ENCODE peak calls at places on chromosomes 3 and 15, in seven cellular contexts. H is mucosa of descending colon, I is ovary, B is transverse colon, J is left ventricle myocardium inferior, O is tibial nerve, X is sigmoid colon. L is an unnamed sample.

GRCh38 chr3:195005759-195006555 is 265.0 kb downstream of the XXYLT1 start:
- DNase-seq in H (no peak), I (no peak), B (no peak), J (no peak), O (no peak), X (no peak), L (no peak)

GRCh38 chr3:185978516-185978915 is 40.7 kb upstream of the TRA2B start:
- DNase-seq in H (no peak), I (no peak), B (no peak), J (no peak), O (no peak), X (no peak), L (no peak)

GRCh38 chr3:50339485-50340196 is 995 bp downstream of the RASSF1 start:
- DNase-seq in H (no peak), I (no peak), B (no peak), J (no peak), O (no peak), X (no peak), L (no peak)

GRCh38 chr3:5022187-5022965 is 43.1 kb downstream of the BHLHE40 start:
- DNase-seq in H (no peak), I (no peak), B (no peak), J (no peak), O (no peak), X (no peak), L (no peak)

GRCh38 chr3:14988988-14989394 is 41.6 kb downstream of the NR2C2 start:
- DNase-seq in H (no peak), I (no peak), B (peak; percentile 41), J (no peak), O (no peak), X (no peak), L (no peak)

GRCh38 chr3:141410861-141411771 is 42.8 kb downstream of the ZBTB38 start:
- DNase-seq in H (no peak), I (no peak), B (peak; percentile 41), J (no peak), O (no peak), X (no peak), L (no peak)

GRCh38 chr3:66432767-66433521 is 67.9 kb downstream of the LRIG1 start:
- DNase-seq in H (no peak), I (no peak), B (no peak), J (no peak), O (no peak), X (peak; percentile 66), L (no peak)

GRCh38 chr15:29268706-29269484 is 727 bp downstream of the NSMCE3 start:
- DNase-seq in H (peak; percentile 67), I (peak; percentile 65), B (peak; percentile 47), J (peak; percentile 14), O (peak; percentile 33), X (peak; percentile 80), L (no peak)

GRCh38 chr3:24316887-24317383 is 177.7 kb downstream of the THRB start:
- DNase-seq in H (no peak), I (no peak), B (peak; percentile 68), J (no peak), O (no peak), X (no peak), L (no peak)

GRCh38 chr15:31435891-31436628 is 109.4 kb downstream of the KLF13 start:
- DNase-seq in H (peak; percentile 72), I (no peak), B (no peak), J (no peak), O (no peak), X (no peak), L (no peak)

GRCh38 chr3:27720899-27721716 is 1.0 kb downstream of the EOMES start:
- DNase-seq in H (no peak), I (no peak), B (no peak), J (no peak), O (no peak), X (no peak), L (no peak)

GRCh38 chr3:142888099-142888483 is 792 bp downstream of the PCOLCE2 start:
- DNase-seq in H (no peak), I (no peak), B (no peak), J (peak; percentile 29), O (peak; percentile 38), X (no peak), L (peak; percentile 11)

GRCh38 chr3:149487598-149488197 is 13.2 kb downstream of the TM4SF4 start:
- DNase-seq in H (no peak), I (no peak), B (peak; percentile 15), J (no peak), O (no peak), X (no peak), L (no peak)

GRCh38 chr15:92846716-92847115 is 53.4 kb upstream of the CHD2 start:
- DNase-seq in H (no peak), I (no peak), B (no peak), J (no peak), O (no peak), X (no peak), L (no peak)

GRCh38 chr3:197926418-197926817 is 23.6 kb upstream of the RPL35A start:
- DNase-seq in H (no peak), I (no peak), B (no peak), J (no peak), O (no peak), X (no peak), L (no peak)

GRCh38 chr3:13451301-13451673 is 28.8 kb upstream of the HDAC11 start:
- DNase-seq in H (no peak), I (peak; percentile 37), B (peak; percentile 24), J (no peak), O (peak; percentile 8), X (no peak), L (no peak)

GRCh38 chr15:100650685-100651084 is 48.3 kb downstream of the ASB7 start:
- DNase-seq in H (no peak), I (no peak), B (no peak), J (no peak), O (no peak), X (no peak), L (no peak)
- TF ChIP-seq CTCF in H (no peak), I (no peak), B (no peak), J (no peak), O (no peak), X (no peak), L (no peak)

GRCh38 chr15:45587861-45588170 is 637 bp downstream of the BLOC1S6 start:
- DNase-seq in H (no peak), I (no peak), B (no peak), J (no peak), O (no peak), X (no peak), L (no peak)

GRCh38 chr15:45585069-45585468 is 2.1 kb upstream of the BLOC1S6 start:
- DNase-seq in H (no peak), I (no peak), B (no peak), J (no peak), O (no peak), X (no peak), L (no peak)

GRCh38 chr15:45586990-45587860 is at the start of gene BLOC1S6:
- DNase-seq in H (peak; percentile 93), I (peak; percentile 95), B (peak; percentile 91), J (peak; percentile 90), O (peak; percentile 82), X (peak; percentile 95), L (peak; percentile 82)

GRCh38 chr15:45581919-45582318 is 5.3 kb upstream of the BLOC1S6 start:
- DNase-seq in H (no peak), I (no peak), B (no peak), J (no peak), O (no peak), X (no peak), L (no peak)

GRCh38 chr15:45583731-45584639 is 3.2 kb upstream of the BLOC1S6 start:
- DNase-seq in H (no peak), I (no peak), B (no peak), J (no peak), O (no peak), X (no peak), L (no peak)
- H3K4me3 ChIP-seq in H (no peak overlapping the region), I (no peak overlapping the region), B (no peak overlapping the region), J (no peak overlapping the region), O (no peak overlapping the region), X (no peak overlapping the region), L (no peak overlapping the region)

GRCh38 chr3:121997372-121997771 is 24.7 kb downstream of the ILDR1 start:
- DNase-seq in H (no peak), I (no peak), B (no peak), J (no peak), O (no peak), X (no peak), L (no peak)

GRCh38 chr3:121998588-121999473 is 23.2 kb downstream of the ILDR1 start:
- DNase-seq in H (no peak), I (no peak), B (no peak), J (no peak), O (no peak), X (no peak), L (no peak)

GRCh38 chr3:121998030-121998580 is 23.9 kb downstream of the ILDR1 start:
- DNase-seq in H (no peak), I (no peak), B (no peak), J (no peak), O (no peak), X (no peak), L (no peak)

GRCh38 chr3:121992601-121993560 is 29.2 kb downstream of the ILDR1 start:
- DNase-seq in H (peak; percentile 55), I (no peak), B (no peak), J (no peak), O (no peak), X (no peak), L (no peak)

DNA sequence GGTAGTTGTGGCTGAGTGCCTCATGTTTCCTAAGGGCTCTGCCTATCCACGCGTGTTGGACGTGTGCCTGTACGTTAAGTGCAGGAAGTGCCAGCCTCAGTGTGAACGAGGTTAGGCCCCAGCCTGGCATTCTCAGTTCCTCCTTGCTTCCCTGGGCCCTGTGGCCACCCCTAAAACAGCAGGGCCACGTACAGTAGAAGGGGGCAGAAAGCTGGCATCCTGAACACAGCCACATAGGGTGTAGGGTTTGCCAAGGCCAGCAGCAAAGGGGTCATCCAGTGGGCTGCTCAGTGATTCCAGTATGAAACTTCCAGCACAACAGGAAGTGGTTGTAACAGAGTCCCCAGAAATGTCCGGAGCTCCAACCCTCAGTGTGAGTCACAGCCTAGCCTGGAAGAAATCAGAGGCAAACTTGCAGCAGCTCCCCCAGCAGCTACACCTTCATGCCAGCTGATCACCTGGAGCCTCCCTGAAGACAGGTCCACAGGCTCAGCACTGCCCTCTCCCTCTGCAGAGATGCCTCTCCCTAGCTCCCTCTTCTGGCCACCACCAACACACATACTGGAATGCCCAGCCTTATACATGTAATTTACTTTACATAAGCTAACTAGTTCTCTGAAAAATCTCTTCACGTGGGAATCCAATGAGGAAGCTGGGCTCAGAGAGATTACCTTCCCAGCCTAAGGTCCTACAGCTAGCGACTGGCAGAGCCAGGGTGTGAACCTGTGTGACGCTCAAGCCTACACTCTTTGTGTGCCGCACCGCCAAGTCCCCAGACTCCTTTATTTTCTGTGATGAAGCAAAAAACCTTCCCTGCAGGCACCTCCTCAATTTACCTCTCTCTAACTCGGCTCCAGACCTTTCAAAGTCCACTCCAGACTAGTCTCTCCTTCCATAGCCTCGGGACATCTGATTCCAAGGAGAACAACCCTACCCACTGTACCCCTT is 26.6 kb downstream of the ILDR1 start:
- DNase-seq in H (peak; percentile 63), I (no peak), B (peak; percentile 78), J (peak; percentile 31), O (peak; percentile 36), X (no peak), L (peak; percentile 42)
- TF ChIP-seq CTCF in H (peak; percentile 36), I (no peak), B (peak; percentile 41), J (peak; percentile 65), O (no peak), X (no peak), L (peak; percentile 59)

DNA sequence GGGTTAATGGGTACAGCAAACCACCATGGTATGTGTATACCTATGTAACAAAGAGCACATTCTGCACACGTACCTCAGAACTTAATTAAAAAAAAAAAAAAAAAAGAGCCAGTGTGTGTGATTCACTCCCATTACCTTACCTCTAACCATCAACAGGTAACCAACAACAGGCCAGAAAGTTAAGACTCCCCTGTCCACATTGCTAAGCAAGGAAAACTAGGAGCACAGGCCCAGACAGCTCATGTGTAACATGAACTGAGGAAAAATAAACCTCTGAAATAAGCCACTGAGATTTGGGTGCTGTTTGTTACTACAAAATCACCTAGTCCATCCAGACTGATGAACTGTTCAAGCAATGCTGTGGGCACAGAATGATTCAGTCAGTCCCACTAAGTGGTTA is 6.0 kb downstream of the KATNBL1 start:
- DNase-seq in H (no peak), I (no peak), B (no peak), J (no peak), O (no peak), X (no peak), L (no peak)
- H3K4me3 ChIP-seq in H (no peak overlapping the region), I (no peak overlapping the region), B (no peak overlapping the region), J (no peak overlapping the region), O (no peak overlapping the region), X (no peak overlapping the region), L (no peak overlapping the region)

L was measured in astrocyte of the cerebellum.